ENCODE peak calls at places on chromosome 2, in ten cellular contexts. M, Y, B, O, T, J, R, N, W and U are unnamed samples.
A peak's percentile ranks its signal among the peaks of the same experiment; 100 is the strongest.

GRCh38 chr2:172283476-172283875 is 143.9 kb upstream of the ITGA6 start:
- DNase-seq in M (no peak), Y (no peak), B (no peak), O (no peak), T (no peak), J (no peak), R (no peak), N (no peak), W (peak; percentile 61), U (no peak)

GRCh38 chr2:106596844-106597243 is 109.7 kb downstream of the CD8B2 start:
- DNase-seq in M (no peak), Y (peak; percentile 9), B (no peak), O (no peak), T (no peak), J (no peak), R (no peak), N (no peak), W (peak; percentile 13), U (no peak)

GRCh38 chr2:67277450-67277849 is 119.7 kb upstream of the ETAA1 start:
- DNase-seq in M (no peak), Y (no peak), B (peak; percentile 7), O (no peak), T (no peak), J (no peak), R (no peak), N (no peak), W (no peak), U (no peak)

GRCh38 chr2:18971069-18971378 is 381.7 kb upstream of the NT5C1B start:
- DNase-seq in M (no peak), Y (no peak), B (no peak), O (no peak), T (no peak), J (no peak), R (no peak), N (no peak), W (no peak), U (no peak)

GRCh38 chr2:168961450-168962229 is 60.5 kb downstream of the G6PC2 start:
- DNase-seq in M (peak; percentile 35), Y (peak; percentile 81), B (peak; percentile 77), O (peak; percentile 50), T (no peak), J (peak; percentile 3), R (peak; percentile 46), N (peak; percentile 48), W (peak; percentile 92), U (peak; percentile 33)

GRCh38 chr2:32258242-32258641 is 6.4 kb downstream of the NLRC4 start:
- DNase-seq in M (no peak), Y (no peak), B (no peak), O (no peak), T (no peak), J (no peak), R (no peak), N (no peak), W (no peak), U (no peak)

GRCh38 chr2:72211777-72212515 is 64.3 kb upstream of the CYP26B1 start:
- DNase-seq in M (no peak), Y (peak; percentile 86), B (no peak), O (no peak), T (no peak), J (no peak), R (no peak), N (no peak), W (no peak), U (no peak)

GRCh38 chr2:145931836-145932352 is 1412.0 kb upstream of the ZEB2 start:
- DNase-seq in M (no peak), Y (no peak), B (no peak), O (no peak), T (no peak), J (no peak), R (no peak), N (no peak), W (no peak), U (no peak)

GRCh38 chr2:208867374-208867773 is 460.8 kb downstream of the PTH2R start:
- DNase-seq in M (no peak), Y (no peak), B (no peak), O (no peak), T (no peak), J (no peak), R (no peak), N (no peak), W (no peak), U (no peak)